ENCODE peak calls at places on chromosomes 6 and 20, in ten cellular contexts. W is aorta; E is lower lobe of right lung; T is spleen; Q is psoas muscle; K is endodermal cell; I is mammary epithelial cell; M is CD8-positive, alpha-beta T cell; P is heart left ventricle; A is neuronal stem cell. H is an unnamed sample.
A peak's percentile ranks its signal among the peaks of the same experiment; 100 is the strongest.

GRCh38 chr6:68572525-68572924 is 62.6 kb upstream of the ADGRB3 start:
- DNase-seq in W (no peak), E (no peak), T (no peak), Q (no peak), K (peak; percentile 87), I (peak; percentile 1), M (no peak), P (no peak), A (no peak), H (no peak)

GRCh38 chr6:125658125-125658524 is 91.3 kb upstream of the HEY2 start:
- DNase-seq in W (no peak), E (no peak), T (no peak), Q (no peak), K (no peak), I (no peak), M (no peak), P (no peak), A (no peak), H (no peak)

GRCh38 chr6:104705095-104705707 is 154.5 kb downstream of the HACE1 start:
- DNase-seq in W (no peak), E (no peak), T (no peak), Q (no peak), K (no peak), I (peak; percentile 86), M (peak; percentile 46), P (peak; percentile 20), A (no peak), H (no peak)

GRCh38 chr6:127031511-127031910 is 87.0 kb upstream of the RSPO3 start:
- DNase-seq in W (no peak), E (no peak), T (no peak), Q (no peak), K (no peak), I (no peak), M (no peak), P (no peak), A (no peak), H (no peak)

GRCh38 chr20:19907326-19908056 is 109.7 kb upstream of the NAA20 start:
- DNase-seq in W (peak; percentile 80), E (peak; percentile 66), T (no peak), Q (no peak), K (no peak), I (no peak), M (no peak), P (peak; percentile 40), A (no peak), H (no peak)

GRCh38 chr6:15434263-15434662 is 188.4 kb downstream of the JARID2 start:
- DNase-seq in W (no peak), E (no peak), T (no peak), Q (no peak), K (peak; percentile 71), I (no peak), M (no peak), P (no peak), A (no peak), H (no peak)

GRCh38 chr6:108653864-108654402 is 93.2 kb downstream of the FOXO3 start:
- DNase-seq in W (peak; percentile 82), E (peak; percentile 60), T (no peak), Q (peak; percentile 89), K (no peak), I (no peak), M (no peak), P (peak; percentile 53), A (no peak), H (peak; percentile 81)

GRCh38 chr6:138235205-138235604 is 16.9 kb upstream of the PBOV1 start:
- DNase-seq in W (no peak), E (no peak), T (no peak), Q (no peak), K (no peak), I (no peak), M (no peak), P (no peak), A (no peak), H (no peak)

GRCh38 chr6:170049641-170050491 is 241.0 kb downstream of the DLL1 start:
- DNase-seq in W (peak; percentile 80), E (peak; percentile 66), T (peak; percentile 78), Q (peak; percentile 94), K (no peak), I (peak; percentile 8), M (no peak), P (peak; percentile 70), A (no peak), H (peak; percentile 90)

GRCh38 chr6:138307816-138308727 is 69.6 kb upstream of the SMIM28 start:
- DNase-seq in W (no peak), E (no peak), T (no peak), Q (no peak), K (no peak), I (no peak), M (no peak), P (peak; percentile 19), A (no peak), H (no peak)

DNA sequence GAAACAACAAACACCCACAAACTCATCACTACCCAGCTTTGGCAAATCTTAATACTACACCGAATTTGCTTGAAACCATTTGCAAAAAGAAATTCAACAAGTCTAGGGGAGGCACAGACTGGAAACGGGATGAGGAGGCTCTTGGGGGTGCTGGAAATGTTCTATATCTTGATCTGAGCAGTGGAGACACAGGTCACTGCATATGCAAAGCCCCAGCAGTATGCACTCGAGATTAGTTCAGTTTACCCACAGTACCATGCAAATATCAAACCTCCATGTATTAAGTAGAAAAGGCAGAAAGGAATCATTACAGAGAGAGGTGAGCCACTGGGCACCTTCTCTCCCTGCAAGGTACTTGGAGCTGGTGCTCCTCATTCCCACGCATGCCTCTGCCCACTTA is 75.9 kb downstream of the PREX1 start:
- DNase-seq in W (no peak), E (no peak), T (no peak), Q (no peak), K (no peak), I (no peak), M (no peak), P (no peak), A (no peak), H (no peak)
- H3K4me3 ChIP-seq in W (no peak overlapping the region), E (no peak overlapping the region), T (no peak overlapping the region), Q (no peak overlapping the region), K (no peak overlapping the region), I (no peak overlapping the region), M (peak overlapping the region; percentile 32), P (no peak overlapping the region), A (no peak overlapping the region), H (no peak overlapping the region)

GRCh38 chr20:32207626-32208498 is at the start of the genes PLAGL2 and POFUT1:
- DNase-seq in W (peak; percentile 97), E (peak; percentile 94), T (peak; percentile 98), Q (peak; percentile 95), K (peak; percentile 93), I (peak; percentile 87), M (peak; percentile 84), P (peak; percentile 90), A (peak; percentile 84), H (peak; percentile 94)

GRCh38 chr20:32208499-32209154 is 947 bp downstream of the POFUT1 start:
- DNase-seq in W (no peak), E (no peak), T (no peak), Q (no peak), K (no peak), I (no peak), M (no peak), P (no peak), A (no peak), H (no peak)

GRCh38 chr20:32206383-32207210 is 946 bp downstream of the PLAGL2 start:
- DNase-seq in W (no peak), E (no peak), T (no peak), Q (no peak), K (no peak), I (no peak), M (no peak), P (no peak), A (no peak), H (no peak)

GRCh38 chr20:32207211-32207625 is 325 bp downstream of the PLAGL2 start:
- DNase-seq in W (no peak), E (no peak), T (no peak), Q (no peak), K (peak; percentile 65), I (no peak), M (no peak), P (no peak), A (no peak), H (peak; percentile 74)

DNA sequence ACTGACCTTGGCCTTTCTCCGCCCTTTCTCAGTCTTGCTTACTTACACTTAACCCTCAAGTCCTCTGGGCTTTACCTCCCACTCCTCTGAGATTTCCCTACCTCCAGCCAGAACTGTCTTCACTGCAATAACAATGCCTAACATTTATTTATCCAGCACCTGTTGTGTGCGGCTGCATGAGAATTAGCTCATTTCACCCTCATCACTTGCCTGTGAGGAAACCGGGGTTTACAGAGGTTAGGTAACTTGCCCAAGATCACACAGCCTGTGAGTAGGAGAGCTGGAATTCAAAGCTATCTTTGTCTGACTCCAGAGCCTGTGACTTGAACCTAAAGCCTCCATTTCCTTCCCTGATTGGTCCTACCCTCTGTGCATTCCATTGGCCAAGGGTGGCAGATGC is 2.5 kb downstream of the POFUT1 start:
- DNase-seq in W (no peak), E (no peak), T (no peak), Q (no peak), K (no peak), I (no peak), M (no peak), P (no peak), A (no peak), H (no peak)
- H3K4me1 ChIP-seq in W (no peaks in the 10 kb centered on the region), E (peaks cover 30% of the 10 kb centered on the region), T (peaks cover 39% of the 10 kb centered on the region), Q (peaks cover 40% of the 10 kb centered on the region), K (peaks cover 7% of the 10 kb centered on the region), I (peaks cover 21% of the 10 kb centered on the region), M (peaks cover 34% of the 10 kb centered on the region), P (peaks cover 28% of the 10 kb centered on the region), A (peaks cover 9% of the 10 kb centered on the region), H (peaks cover 31% of the 10 kb centered on the region)

DNA sequence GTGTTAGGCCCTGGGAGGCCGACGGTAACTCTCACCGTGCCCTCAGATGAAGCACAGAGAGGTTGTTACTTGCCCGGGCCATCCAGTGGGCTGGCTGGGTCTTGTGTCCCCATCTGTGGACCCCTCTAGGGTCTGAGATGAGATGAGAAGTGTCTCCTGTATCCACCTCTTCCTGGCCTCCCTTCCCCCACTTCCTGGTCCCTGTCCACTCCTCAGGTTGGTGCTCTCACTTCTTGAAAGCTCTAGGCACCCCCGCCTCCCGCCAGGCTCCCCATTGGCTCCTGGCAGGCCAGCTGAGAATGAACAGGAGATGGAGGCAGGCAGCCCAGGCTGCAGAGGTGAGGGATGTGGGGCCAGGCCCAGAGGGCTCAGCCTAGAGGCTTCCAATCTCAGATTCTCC is 1.5 kb downstream of the MMP24OS start:
- DNase-seq in W (peak; percentile 67), E (no peak), T (no peak), Q (no peak), K (no peak), I (no peak), M (no peak), P (no peak), A (no peak), H (no peak)
- H3K4me3 ChIP-seq in W (no peak overlapping the region), E (peak overlapping the region; percentile 79), T (no peak overlapping the region), Q (peak overlapping the region; percentile 93), K (peak overlapping the region; percentile 91), I (peak overlapping the region; percentile 83), M (no peak overlapping the region), P (no peak overlapping the region), A (no peak overlapping the region), H (peak overlapping the region; percentile 87)

GRCh38 chr6:144928847-144929246 is 643.7 kb downstream of the UTRN start:
- DNase-seq in W (no peak), E (no peak), T (no peak), Q (no peak), K (no peak), I (no peak), M (no peak), P (no peak), A (no peak), H (no peak)
- H3K4me1 ChIP-seq in W (no peaks in the 10 kb centered on the region), E (no peaks in the 10 kb centered on the region), T (no peaks in the 10 kb centered on the region), Q (no peaks in the 10 kb centered on the region), K (no peaks in the 10 kb centered on the region), I (no peaks in the 10 kb centered on the region), M (no peaks in the 10 kb centered on the region), P (no peaks in the 10 kb centered on the region), A (no peaks in the 10 kb centered on the region), H (no peaks in the 10 kb centered on the region)

GRCh38 chr6:42748241-42748898 is 2.5 kb upstream of the TBCC start:
- DNase-seq in W (peak; percentile 42), E (no peak), T (no peak), Q (no peak), K (no peak), I (no peak), M (no peak), P (no peak), A (no peak), H (no peak)
- H3K4me3 ChIP-seq in W (peak overlapping the region; percentile 68), E (peak overlapping the region; percentile 96), T (no peak overlapping the region), Q (peak overlapping the region; percentile 97), K (no peak overlapping the region), I (no peak overlapping the region), M (no peak overlapping the region), P (no peak overlapping the region), A (no peak overlapping the region), H (no peak overlapping the region)